ENCODE peak calls at places on chromosomes 16 and 17, in four cellular contexts. E is CD8-positive, alpha-beta T cell; D is AG04450; M is Peyer's patch. B is an unnamed sample. For H3K27me3, the result is how much of the 10 kb centered on the place peaks cover.

GRCh38 chr16:3149630-3150345 is 15.0 kb downstream of the ZNF213 start:
- DNase-seq in E (no peak), D (no peak), M (peak), B (peak)

GRCh38 chr17:40224707-40225092 is 5.6 kb downstream of the WIPF2 start:
- DNase-seq in E (no peak), M (peak), D (no peak), B (no peak)

GRCh38 chr16:84665359-84665758 is 17.0 kb downstream of the KLHL36 start:
- DNase-seq in M (no peak), D (no peak), E (no peak), B (no peak)

GRCh38 chr17:4510615-4510941 is 11.9 kb downstream of the SPNS2 start:
- DNase-seq in D (no peak), E (no peak), M (no peak), B (no peak)

GRCh38 chr17:45372325-45372869 is 55.6 kb upstream of the MAP3K14 start:
- DNase-seq in E (no peak), M (peak), D (no peak), B (no peak)

GRCh38 chr17:6297960-6298359 is 137.0 kb downstream of the AIPL1 start:
- DNase-seq in M (no peak), E (no peak), D (no peak), B (no peak)

GRCh38 chr17:82014432-82014831 is 8.2 kb downstream of the CENPX start:
- DNase-seq in D (no peak), M (no peak), E (no peak), B (no peak)

GRCh38 chr17:45755050-45755449 is 29.1 kb upstream of the CRHR1 start:
- DNase-seq in M (no peak), E (no peak), D (no peak), B (no peak)

GRCh38 chr17:80036715-80037477 is 454 bp downstream of the CCDC40 start:
- DNase-seq in D (no peak), E (no peak), M (no peak), B (peak)

GRCh38 chr16:30893082-30893743 is 664 bp downstream of the BCL7C start:
- DNase-seq in M (peak), E (no peak), D (no peak), B (no peak)

GRCh38 chr16:10317425-10318001 is 68.3 kb upstream of the ATF7IP2 start:
- DNase-seq in E (no peak), M (no peak), D (no peak), B (no peak)

GRCh38 chr17:1340371-1340770 is 59.7 kb downstream of the YWHAE start:
- DNase-seq in M (no peak), D (no peak), E (no peak), B (no peak)

GRCh38 chr16:19203374-19203966 is 35.4 kb downstream of the SYT17 start:
- DNase-seq in D (no peak), E (no peak), M (no peak), B (no peak)

GRCh38 chr16:56753410-56753809 is 23.5 kb downstream of the NUP93 start:
- DNase-seq in E (no peak), M (no peak), D (no peak), B (no peak)

GRCh38 chr17:40542562-40543411 is 22.5 kb downstream of the CCR7 start:
- DNase-seq in D (peak), E (no peak), M (peak), B (no peak)

GRCh38 chr17:82592289-82592683 is 56.0 kb downstream of the WDR45B start:
- DNase-seq in M (peak), D (no peak), E (no peak), B (no peak)

GRCh38 chr17:27295945-27296344 is 2.0 kb downstream of the WSB1 start:
- DNase-seq in M (no peak), D (no peak), E (no peak), B (no peak)

GRCh38 chr16:70809392-70810060 is 8.6 kb upstream of the VAC14 start:
- DNase-seq in D (no peak), E (no peak), M (no peak), B (no peak)

GRCh38 chr16:4309102-4309832 is 6.6 kb upstream of the GLIS2 start:
- DNase-seq in E (no peak), M (no peak), D (no peak), B (no peak)

GRCh38 chr17:82098939-82099765 is 1.1 kb upstream of the FASN start:
- DNase-seq in M (peak), E (no peak), D (no peak), B (no peak)

GRCh38 chr17:76266244-76266938 is 1.2 kb downstream of the UBALD2 start:
- DNase-seq in E (no peak), D (no peak), M (no peak), B (no peak)

DNA sequence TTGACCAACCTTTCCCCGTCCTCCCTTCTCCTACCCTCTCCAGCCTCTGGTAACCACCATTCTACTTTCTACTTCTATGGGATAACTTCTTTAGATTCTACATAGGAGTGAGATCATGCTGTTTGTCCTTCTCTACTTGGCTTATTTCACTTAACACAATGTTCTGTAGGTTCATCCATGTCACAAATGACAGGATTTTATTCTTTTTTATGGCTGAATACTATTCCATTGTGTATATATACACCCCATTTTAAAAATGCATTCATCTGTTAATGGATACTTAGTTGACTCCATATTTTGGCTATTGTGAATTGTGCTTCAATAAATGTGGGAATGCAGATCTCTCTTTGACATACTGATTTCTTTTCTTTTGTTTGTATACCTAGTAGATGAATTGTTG is 115.0 kb downstream of the RAB11FIP4 start:
- DNase-seq in E (no peak), M (no peak), D (no peak), B (no peak)
- H3K27me3 ChIP-seq in E (under half), M (under half), D (under half), B (under half)

DNA sequence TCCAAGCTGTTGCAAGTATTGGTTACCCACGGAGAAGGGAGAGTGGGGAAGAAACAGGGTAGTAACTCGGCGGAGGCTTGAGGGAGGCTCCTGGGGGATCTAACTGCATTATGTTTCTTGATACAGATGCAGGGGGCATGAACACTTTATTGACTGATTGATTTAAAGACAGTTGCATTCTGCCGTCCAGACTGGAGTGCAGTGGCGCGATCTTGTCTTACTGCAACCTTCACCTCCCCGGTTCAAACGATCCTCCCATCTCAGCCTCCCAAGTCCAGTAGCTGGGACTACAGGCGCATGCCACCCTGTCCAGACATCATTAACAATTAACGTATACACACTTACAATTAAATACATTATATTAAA is 15.1 kb upstream of the ERN2 start:
- DNase-seq in E (no peak), M (no peak), D (no peak), B (no peak)
- H3K4me3 ChIP-seq in E (no peak), M (no peak), D (no peak), B (no peak)

DNA sequence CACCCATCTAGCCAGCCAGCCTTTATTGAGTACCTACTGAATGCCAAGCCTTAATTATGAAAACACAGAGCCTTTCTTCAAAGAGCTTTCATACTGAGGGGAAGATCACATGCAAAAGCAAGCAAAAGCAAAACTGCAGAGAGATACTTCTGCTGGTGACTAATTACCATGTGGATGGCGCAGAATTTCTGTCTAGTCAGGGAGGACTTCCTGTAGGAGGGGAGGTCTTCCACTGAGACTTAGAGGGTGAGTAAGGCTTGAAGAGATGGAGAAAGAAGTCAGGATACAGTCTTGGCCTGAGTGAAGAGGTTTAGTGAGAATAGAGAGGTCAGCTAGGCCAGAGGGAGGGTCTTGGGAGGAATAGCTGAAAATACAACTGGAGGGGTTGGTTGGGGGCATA is 53.9 kb upstream of the CCL2 start:
- DNase-seq in D (no peak), E (no peak), M (no peak), B (no peak)
- H3K27me3 ChIP-seq in D (under half), E (under half), M (under half), B (under half)

GRCh38 chr16:77690416-77690815 is 31.9 kb upstream of the NUDT7 start:
- DNase-seq in M (no peak), E (no peak), D (no peak), B (no peak)
- H3K4me3 ChIP-seq in M (no peak), E (no peak), D (no peak), B (no peak)

DNA sequence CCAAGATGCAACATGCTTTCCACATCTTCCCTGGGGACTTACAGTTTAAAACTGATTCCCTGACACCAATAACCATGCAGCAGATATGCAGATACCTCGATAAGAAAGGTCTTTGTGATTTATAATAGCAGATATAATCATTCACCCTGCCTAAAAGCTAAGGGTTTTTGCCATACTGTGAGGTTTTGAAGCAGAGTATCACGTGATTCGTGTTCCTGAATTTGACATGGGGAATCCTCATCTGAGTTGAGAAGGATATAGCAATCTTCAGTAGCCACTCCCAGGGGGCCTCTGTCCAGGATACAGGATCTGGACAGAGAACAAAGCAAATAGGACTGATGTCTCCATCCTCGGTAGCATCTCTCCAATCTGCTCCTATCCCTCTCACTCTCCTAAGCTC is 79.1 kb upstream of the SDK2 start:
- DNase-seq in E (no peak), D (no peak), M (no peak), B (no peak)
- H3K27me3 ChIP-seq in E (under half), D (under half), M (under half), B (under half)

GRCh38 chr16:88870608-88871348 is 4.3 kb upstream of the PABPN1L start:
- DNase-seq in M (peak), E (no peak), D (no peak), B (no peak)
- H3K4me3 ChIP-seq in M (no peak), E (no peak), D (no peak), B (no peak)

GRCh38 chr17:44069974-44070454 is 521 bp upstream of the G6PC3 start:
- DNase-seq in D (no peak), E (no peak), M (no peak), B (no peak)
- H3K27me3 ChIP-seq in D (under half), E (under half), M (under half), B (under half)

GRCh38 chr16:7345423-7345822 is 12.8 kb downstream of the RBFOX1 start:
- DNase-seq in M (no peak), D (no peak), E (no peak), B (no peak)
- H3K4me3 ChIP-seq in M (no peak), D (no peak), E (no peak), B (no peak)

B was measured in HAP-1.